ENCODE peak calls at places on chromosomes 16 and 17, in eight cellular contexts. One of them, this sample, is unnamed.

GRCh38 chr17:81253358-81254131 is 14.4 kb downstream of the NDUFAF8 start:
- DNase-seq in HCEC 1CT: no peak
- DNase-seq in AG09319: no peak
- DNase-seq in GM12865: peak
- DNase-seq in GM23248: peak
- DNase-seq in GM20000: peak
- DNase-seq in tibial artery: no peak
- DNase-seq in activated CD4-positive, alpha-beta T cell treated with anti-CD3 and anti-CD28 coated beads for 24 hours: peak
- DNase-seq in this sample: no peak

GRCh38 chr17:57109393-57110151 is 24.5 kb downstream of the AKAP1 start:
- DNase-seq in GM12865: no peak
- DNase-seq in tibial artery: no peak
- DNase-seq in activated CD4-positive, alpha-beta T cell treated with anti-CD3 and anti-CD28 coated beads for 24 hours: no peak
- DNase-seq in HCEC 1CT: no peak
- DNase-seq in GM20000: no peak
- DNase-seq in AG09319: no peak
- DNase-seq in GM23248: no peak
- DNase-seq in this sample: no peak

GRCh38 chr16:17566075-17566474 is 95.3 kb upstream of the XYLT1 start:
- DNase-seq in HCEC 1CT: no peak
- DNase-seq in activated CD4-positive, alpha-beta T cell treated with anti-CD3 and anti-CD28 coated beads for 24 hours: no peak
- DNase-seq in tibial artery: no peak
- DNase-seq in GM12865: no peak
- DNase-seq in GM20000: no peak
- DNase-seq in AG09319: no peak
- DNase-seq in GM23248: no peak
- DNase-seq in this sample: no peak

GRCh38 chr17:32519769-32520701 is 33.2 kb downstream of the CDK5R1 start:
- DNase-seq in GM12865: peak
- DNase-seq in GM23248: peak
- DNase-seq in tibial artery: peak
- DNase-seq in activated CD4-positive, alpha-beta T cell treated with anti-CD3 and anti-CD28 coated beads for 24 hours: no peak
- DNase-seq in GM20000: peak
- DNase-seq in HCEC 1CT: peak
- DNase-seq in AG09319: no peak
- DNase-seq in this sample: peak

GRCh38 chr17:574061-574460 is 140.6 kb downstream of the VPS53 start:
- DNase-seq in HCEC 1CT: no peak
- DNase-seq in activated CD4-positive, alpha-beta T cell treated with anti-CD3 and anti-CD28 coated beads for 24 hours: no peak
- DNase-seq in GM12865: no peak
- DNase-seq in tibial artery: no peak
- DNase-seq in GM20000: no peak
- DNase-seq in GM23248: no peak
- DNase-seq in AG09319: no peak
- DNase-seq in this sample: no peak

GRCh38 chr17:5032865-5033264 is 2.4 kb downstream of the SLC52A1 start:
- DNase-seq in tibial artery: no peak
- DNase-seq in activated CD4-positive, alpha-beta T cell treated with anti-CD3 and anti-CD28 coated beads for 24 hours: no peak
- DNase-seq in AG09319: no peak
- DNase-seq in HCEC 1CT: no peak
- DNase-seq in GM12865: no peak
- DNase-seq in GM20000: no peak
- DNase-seq in GM23248: no peak
- DNase-seq in this sample: no peak

GRCh38 chr17:73549841-73550430 is 94.3 kb downstream of the SDK2 start:
- DNase-seq in HCEC 1CT: no peak
- DNase-seq in activated CD4-positive, alpha-beta T cell treated with anti-CD3 and anti-CD28 coated beads for 24 hours: no peak
- DNase-seq in GM12865: no peak
- DNase-seq in tibial artery: no peak
- DNase-seq in AG09319: no peak
- DNase-seq in GM23248: no peak
- DNase-seq in GM20000: no peak
- DNase-seq in this sample: no peak

GRCh38 chr16:58043571-58044155 is 18.1 kb downstream of the MMP15 start:
- DNase-seq in AG09319: no peak
- DNase-seq in GM12865: no peak
- DNase-seq in GM23248: no peak
- DNase-seq in HCEC 1CT: no peak
- DNase-seq in GM20000: no peak
- DNase-seq in tibial artery: no peak
- DNase-seq in activated CD4-positive, alpha-beta T cell treated with anti-CD3 and anti-CD28 coated beads for 24 hours: no peak
- DNase-seq in this sample: no peak

GRCh38 chr16:68356249-68356918 is 45.6 kb downstream of the PRMT7 start:
- DNase-seq in GM12865: peak
- DNase-seq in tibial artery: no peak
- DNase-seq in GM23248: no peak
- DNase-seq in AG09319: no peak
- DNase-seq in GM20000: peak
- DNase-seq in activated CD4-positive, alpha-beta T cell treated with anti-CD3 and anti-CD28 coated beads for 24 hours: peak
- DNase-seq in HCEC 1CT: no peak
- DNase-seq in this sample: peak

GRCh38 chr16:19700319-19700781 is 17.7 kb downstream of the KNOP1 start:
- DNase-seq in tibial artery: no peak
- DNase-seq in GM23248: peak
- DNase-seq in HCEC 1CT: peak
- DNase-seq in GM20000: no peak
- DNase-seq in activated CD4-positive, alpha-beta T cell treated with anti-CD3 and anti-CD28 coated beads for 24 hours: no peak
- DNase-seq in GM12865: no peak
- DNase-seq in AG09319: peak
- DNase-seq in this sample: peak

GRCh38 chr16:78705694-78706093 is 606.2 kb downstream of the WWOX start:
- DNase-seq in AG09319: no peak
- DNase-seq in GM20000: peak
- DNase-seq in HCEC 1CT: no peak
- DNase-seq in tibial artery: no peak
- DNase-seq in GM23248: no peak
- DNase-seq in activated CD4-positive, alpha-beta T cell treated with anti-CD3 and anti-CD28 coated beads for 24 hours: peak
- DNase-seq in GM12865: peak
- DNase-seq in this sample: peak

GRCh38 chr16:54402270-54402669 is 115.7 kb upstream of the IRX3 start:
- DNase-seq in GM20000: no peak
- DNase-seq in GM23248: peak
- DNase-seq in GM12865: no peak
- DNase-seq in HCEC 1CT: no peak
- DNase-seq in tibial artery: no peak
- DNase-seq in activated CD4-positive, alpha-beta T cell treated with anti-CD3 and anti-CD28 coated beads for 24 hours: no peak
- DNase-seq in AG09319: peak
- DNase-seq in this sample: no peak

GRCh38 chr17:19268611-19269010 is 31.4 kb downstream of the EPN2 start:
- DNase-seq in GM12865: no peak
- DNase-seq in activated CD4-positive, alpha-beta T cell treated with anti-CD3 and anti-CD28 coated beads for 24 hours: no peak
- DNase-seq in HCEC 1CT: no peak
- DNase-seq in GM23248: no peak
- DNase-seq in AG09319: no peak
- DNase-seq in tibial artery: no peak
- DNase-seq in GM20000: no peak
- DNase-seq in this sample: no peak

GRCh38 chr17:42179911-42180410 is 981 bp downstream of the KCNH4 start:
- DNase-seq in GM12865: peak
- DNase-seq in GM23248: peak
- DNase-seq in AG09319: no peak
- DNase-seq in HCEC 1CT: no peak
- DNase-seq in GM20000: peak
- DNase-seq in activated CD4-positive, alpha-beta T cell treated with anti-CD3 and anti-CD28 coated beads for 24 hours: no peak
- DNase-seq in tibial artery: no peak
- DNase-seq in this sample: peak

GRCh38 chr17:62882284-62882683 is 74.2 kb upstream of the MARCHF10 start:
- DNase-seq in GM23248: no peak
- DNase-seq in GM20000: no peak
- DNase-seq in GM12865: no peak
- DNase-seq in activated CD4-positive, alpha-beta T cell treated with anti-CD3 and anti-CD28 coated beads for 24 hours: no peak
- DNase-seq in AG09319: no peak
- DNase-seq in tibial artery: no peak
- DNase-seq in HCEC 1CT: no peak
- DNase-seq in this sample: no peak